ENCODE peak calls at places on chromosomes 11 and 22, in four cellular contexts. P is neural progenitor cell, M is A549, I is breast epithelium. V is an unnamed sample.

GRCh38 chr11:92332986-92333385 is 108.4 kb downstream of the FAT3 start:
- DNase-seq in I (no peak), P (no peak), M (no peak), V (no peak)

GRCh38 chr11:9962722-9963121 is 298.8 kb downstream of the SWAP70 start:
- DNase-seq in I (no peak), P (no peak), M (no peak), V (no peak)

GRCh38 chr11:61082161-61082870 is 20.0 kb upstream of the CD5 start:
- DNase-seq in M (no peak), P (no peak), I (no peak), V (no peak)

GRCh38 chr11:118628861-118629549 is 21.6 kb downstream of the PHLDB1 start:
- DNase-seq in M (no peak), P (no peak), I (no peak), V (no peak)

GRCh38 chr11:12289667-12290476 is 87.5 kb upstream of the PARVA start:
- DNase-seq in M (no peak), I (no peak), P (no peak), V (no peak)

GRCh38 chr22:40525250-40525884 is 111.2 kb downstream of the MRTFA start:
- DNase-seq in P (peak), I (no peak), M (no peak), V (no peak)

GRCh38 chr11:30938801-30939200 is 352.6 kb upstream of the MPPED2 start:
- DNase-seq in P (no peak), M (no peak), I (no peak), V (no peak)

GRCh38 chr11:102783720-102784119 is 3.3 kb upstream of the MMP10 start:
- DNase-seq in P (no peak), M (no peak), I (no peak), V (peak)

GRCh38 chr11:22785251-22785650 is 44.4 kb downstream of the SVIP start:
- DNase-seq in M (no peak), I (no peak), P (no peak), V (peak)

GRCh38 chr11:30244255-30244654 is 13.4 kb downstream of the FSHB start:
- DNase-seq in M (peak), P (no peak), I (no peak), V (peak)

GRCh38 chr11:70078095-70078795 is at the start of gene ANO1:
- DNase-seq in P (peak), I (no peak), M (no peak), V (no peak)

GRCh38 chr11:79040348-79040747 is 400.5 kb downstream of the TENM4 start:
- DNase-seq in I (no peak), P (no peak), M (no peak), V (no peak)

GRCh38 chr11:9687736-9688494 is 24.0 kb downstream of the SWAP70 start:
- DNase-seq in P (no peak), M (no peak), I (no peak), V (no peak)

GRCh38 chr11:116981216-116981887 is 116.9 kb downstream of the SIK3 start:
- DNase-seq in M (no peak), I (no peak), P (no peak), V (no peak)

GRCh38 chr11:14184548-14184947 is 174.4 kb downstream of the RRAS2 start:
- DNase-seq in I (no peak), P (no peak), M (no peak), V (no peak)

GRCh38 chr22:42511401-42511891 is 8.2 kb downstream of the RRP7A start:
- DNase-seq in P (no peak), I (no peak), M (no peak), V (no peak)

GRCh38 chr11:28835790-28836189 is 727.6 kb downstream of the METTL15 start:
- DNase-seq in M (no peak), P (no peak), I (no peak), V (no peak)

GRCh38 chr11:96154802-96155520 is 188.0 kb downstream of the MAML2 start:
- DNase-seq in M (no peak), P (no peak), I (no peak), V (no peak)

GRCh38 chr11:34960277-34960676 is 43.9 kb downstream of the PDHX start:
- DNase-seq in I (peak), P (no peak), M (no peak), V (no peak)
- H3K27ac ChIP-seq in I (peak), P (no peak), M (no peak), V (no peak)

GRCh38 chr22:37148031-37148651 is 1.6 kb downstream of the IL2RB start:
- DNase-seq in I (no peak), P (no peak), M (no peak), V (no peak)

GRCh38 chr22:37150701-37151100 is 985 bp upstream of the IL2RB start:
- DNase-seq in P (no peak), I (no peak), M (no peak), V (no peak)

GRCh38 chr22:37146507-37147180 is 3.1 kb downstream of the IL2RB start:
- DNase-seq in M (no peak), I (no peak), P (no peak), V (no peak)

GRCh38 chr22:37147186-37147990 is 2.3 kb downstream of the IL2RB start:
- DNase-seq in P (no peak), M (no peak), I (no peak), V (no peak)

DNA sequence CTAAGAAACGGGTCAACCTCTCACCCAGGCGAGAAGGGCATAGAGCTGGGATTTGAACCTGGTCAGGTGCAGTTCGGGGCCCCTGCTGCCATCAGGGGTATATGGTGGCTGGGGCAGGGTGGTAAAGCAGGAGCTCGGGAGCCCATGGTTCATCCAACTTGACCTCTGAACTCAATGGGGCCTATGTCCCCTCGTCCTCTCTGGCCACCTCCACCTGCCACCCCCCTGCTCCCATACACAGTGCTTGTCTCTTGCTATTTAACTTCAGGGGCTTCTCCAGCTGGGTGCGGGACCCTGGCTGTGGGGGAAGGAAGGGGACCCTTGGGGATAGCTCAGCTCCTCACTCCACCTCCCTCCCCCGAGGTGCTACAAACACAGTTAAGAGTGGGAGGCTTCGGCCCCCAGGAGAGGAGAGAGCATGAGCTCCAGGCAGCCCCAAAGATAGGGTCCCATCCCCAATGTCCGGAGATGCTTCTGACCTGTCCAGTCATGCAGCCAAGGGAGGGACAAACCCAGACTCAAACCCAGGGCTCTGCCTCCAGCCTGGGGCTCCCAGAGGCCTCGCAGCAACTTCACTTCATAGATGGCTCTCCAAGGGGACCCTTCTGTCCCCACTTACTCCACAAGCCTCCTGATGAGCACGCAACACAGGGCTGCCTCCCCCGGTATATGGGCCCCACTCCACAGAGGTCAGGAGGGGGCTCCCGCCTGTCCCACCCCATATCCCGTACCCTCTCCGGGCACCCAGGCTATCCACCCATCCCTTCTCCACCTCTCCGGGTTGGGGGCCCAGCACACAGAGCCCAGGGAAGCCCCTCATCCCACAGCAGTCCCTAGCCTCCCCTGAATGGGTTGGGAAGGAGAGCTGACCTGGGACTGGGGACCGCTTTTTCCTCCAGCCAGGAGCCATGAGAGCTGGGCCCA is 712 bp downstream of the IL2RB start:
- DNase-seq in M (no peak), I (no peak), P (no peak), V (no peak)
- H3K27ac ChIP-seq in M (no peak), I (no peak), P (no peak), V (no peak)

DNA sequence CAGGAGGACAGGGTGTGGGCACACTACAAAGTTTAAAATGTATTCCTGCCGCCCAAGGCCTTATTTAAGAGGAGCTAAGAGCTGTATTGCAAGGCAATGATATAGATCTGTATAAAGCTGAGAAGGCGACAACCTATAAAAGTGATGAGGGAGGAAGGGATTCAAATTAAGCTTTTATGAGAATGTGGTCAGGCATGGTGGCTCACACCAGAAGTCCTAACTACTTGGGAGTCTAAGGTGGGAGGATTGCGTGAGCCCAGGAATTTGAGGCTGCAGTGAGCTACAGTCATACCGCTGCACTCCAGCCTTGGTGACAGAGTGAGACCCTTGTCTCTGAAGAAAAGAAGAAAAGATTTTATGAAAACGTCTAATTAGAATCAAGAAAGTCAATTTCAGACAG is 9.7 kb upstream of the GLB1L3 start:
- DNase-seq in I (no peak), M (no peak), P (no peak), V (no peak)
- H3K27ac ChIP-seq in I (peak), M (no peak), P (no peak), V (peak)

DNA sequence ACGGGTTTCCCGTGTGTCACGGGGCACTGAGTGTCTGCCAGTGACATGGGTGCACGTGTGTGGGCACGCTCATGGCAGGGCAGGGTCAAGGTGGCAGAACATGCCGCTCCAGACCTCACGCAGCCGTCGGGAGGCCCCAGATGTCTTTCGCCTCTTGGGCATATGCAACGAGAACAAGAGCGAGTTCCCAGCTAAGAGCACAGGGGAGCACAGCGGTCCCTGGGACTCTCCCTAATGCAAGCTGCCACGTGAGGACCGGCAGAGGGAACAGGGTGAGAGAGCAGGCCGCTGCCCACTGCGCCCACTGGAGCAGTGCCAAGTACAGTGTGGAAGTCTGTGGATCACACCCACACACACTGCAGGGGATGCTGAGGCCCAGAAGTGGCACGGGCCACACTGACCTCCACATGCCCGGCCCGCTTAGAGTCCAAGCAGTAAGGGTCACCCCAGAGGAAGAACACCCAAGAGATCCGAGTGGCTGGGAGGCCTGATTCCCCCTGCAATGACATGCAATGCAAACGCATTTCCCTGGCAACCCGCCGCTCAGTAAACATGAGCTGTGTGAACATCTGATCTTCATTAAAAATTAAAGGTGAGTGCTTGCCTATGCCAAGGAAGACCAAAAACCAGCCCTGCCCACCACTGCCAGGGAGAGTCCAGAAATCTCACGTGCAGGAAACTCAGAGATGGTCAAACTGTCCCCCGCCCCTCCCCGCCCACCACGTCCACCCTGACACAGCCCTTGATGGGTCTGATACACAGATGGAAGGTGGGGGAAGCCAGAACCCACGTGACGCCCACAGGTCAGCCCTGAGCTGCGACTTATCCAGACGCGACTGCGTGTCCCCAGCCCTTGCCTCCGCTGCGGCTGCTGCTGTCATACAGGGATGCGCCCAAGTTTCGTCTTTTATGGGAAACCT is 11.7 kb downstream of the CERK start:
- DNase-seq in I (no peak), M (no peak), P (no peak), V (no peak)
- H3K27ac ChIP-seq in I (no peak), M (no peak), P (no peak), V (no peak)

GRCh38 chr22:18731075-18731666 is 119.5 kb upstream of the RIMBP3 start:
- DNase-seq in M (no peak), I (no peak), P (no peak), V (no peak)
- H3K27ac ChIP-seq in M (no peak), I (no peak), P (no peak), V (no peak)

GRCh38 chr11:121672630-121673487 is 220.1 kb upstream of the SORL1-AS1 start:
- DNase-seq in P (no peak), I (no peak), M (no peak), V (no peak)
- H3K27ac ChIP-seq in P (no peak), I (peak), M (no peak), V (no peak)

DNA sequence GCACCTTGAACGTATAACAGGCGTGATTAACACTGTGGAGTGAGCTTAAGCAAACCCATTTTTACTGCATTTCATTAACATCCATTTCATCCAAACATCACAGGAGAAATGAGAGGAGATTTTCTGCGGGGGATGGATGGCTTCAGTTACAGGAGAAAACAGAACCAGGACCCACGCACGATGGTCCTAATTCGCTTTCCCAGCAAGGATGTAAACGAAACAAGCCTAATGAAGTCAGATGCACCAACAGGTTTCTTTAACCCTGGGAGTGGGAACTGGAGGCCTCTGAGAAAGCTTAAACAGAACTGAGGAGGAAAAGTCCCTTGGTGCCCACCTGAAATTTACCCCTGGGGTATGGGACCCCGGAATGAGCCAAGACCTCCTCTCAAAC is 2.7 kb downstream of the CADM1 start:
- DNase-seq in M (no peak), P (peak), I (no peak), V (no peak)
- H3K27ac ChIP-seq in M (no peak), P (no peak), I (no peak), V (no peak)

DNA sequence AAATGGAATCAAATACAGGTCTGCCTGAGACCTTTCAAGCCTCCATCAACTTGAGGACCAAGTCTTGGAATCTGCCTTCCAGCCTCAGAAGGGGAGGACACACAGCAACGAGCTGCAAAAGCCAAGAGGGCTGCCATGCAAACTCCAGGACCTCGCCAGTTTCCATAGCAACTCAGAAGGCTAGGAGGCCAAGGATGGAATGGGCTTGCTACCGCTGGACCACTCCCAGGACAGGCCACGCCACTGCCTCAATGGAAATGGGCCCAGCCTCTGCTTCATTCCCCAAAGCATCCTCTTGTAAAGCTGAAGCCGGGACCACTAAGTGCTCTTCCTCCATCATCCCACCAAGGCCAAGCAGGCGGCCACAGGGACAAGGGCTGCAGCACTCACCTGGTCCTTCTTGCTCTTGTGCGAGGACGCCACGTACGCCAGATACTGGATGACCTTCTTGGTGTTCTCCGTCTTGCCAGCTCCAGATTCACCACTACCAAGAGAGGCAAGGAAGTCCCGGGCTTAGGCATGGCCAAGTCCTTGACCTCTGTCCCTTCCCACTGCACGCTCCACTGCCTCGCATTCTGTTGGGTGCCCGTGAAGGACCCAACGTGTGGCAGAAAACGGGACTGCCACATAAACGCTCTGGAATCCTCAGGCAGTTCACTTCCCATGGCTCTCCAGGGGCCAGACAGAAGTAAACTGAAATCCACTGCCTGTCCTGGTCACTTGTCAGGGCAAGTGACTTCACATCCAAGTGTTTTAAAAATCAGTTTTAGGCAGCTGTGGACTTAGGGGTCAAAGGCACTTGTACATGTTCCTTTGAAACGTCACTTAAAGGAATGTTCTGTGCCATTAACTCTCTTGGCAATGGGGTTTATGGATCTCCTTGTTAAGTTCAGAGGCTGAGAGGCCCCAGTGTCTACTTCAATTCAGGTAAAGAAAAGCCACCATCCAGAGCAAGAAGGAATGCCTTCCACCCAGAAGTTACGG is 61.3 kb downstream of the MYH9 start:
- DNase-seq in M (no peak), P (no peak), I (no peak), V (no peak)
- H3K27ac ChIP-seq in M (peak), P (peak), I (peak), V (peak)

GRCh38 chr11:47414685-47415070 is 6.3 kb downstream of the SLC39A13 start:
- DNase-seq in I (no peak), M (no peak), P (peak), V (no peak)
- H3K27ac ChIP-seq in I (peak), M (no peak), P (no peak), V (no peak)